ENCODE peak calls at places on chromosome 2, in nine cellular contexts. X is spleen, S is lower lobe of right lung, P is HCT116, D is aorta, A is GM23248, L is small intestine, G is gastrocnemius medialis, E is tibial nerve. R is an unnamed sample. For H3K4me1, the result is how much of the 10 kb centered on the place peaks cover.

GRCh38 chr2:206820755-206821154 is 55.3 kb downstream of the FASTKD2 start:
- DNase-seq in G (no peak), X (no peak), E (no peak), A (no peak), S (no peak), P (no peak), D (no peak), L (no peak), R (no peak)

GRCh38 chr2:58133395-58133794 is 86.8 kb downstream of the VRK2 start:
- DNase-seq in X (no peak), P (no peak), D (no peak), A (peak), E (no peak), S (no peak), L (no peak), G (no peak), R (no peak)

GRCh38 chr2:20565623-20566236 is 85.2 kb downstream of the HS1BP3 start:
- DNase-seq in X (no peak), D (peak), E (no peak), A (no peak), P (no peak), L (no peak), G (no peak), S (no peak), R (no peak)

GRCh38 chr2:117960231-117960630 is 53.6 kb downstream of the CCDC93 start:
- DNase-seq in D (no peak), G (no peak), P (no peak), L (no peak), S (no peak), E (no peak), A (peak), X (no peak), R (no peak)

GRCh38 chr2:41735446-41735845 is 312.4 kb upstream of the PKDCC start:
- DNase-seq in S (no peak), A (peak), G (no peak), P (no peak), L (no peak), D (no peak), X (no peak), E (no peak), R (no peak)

GRCh38 chr2:236711440-236711839 is 141.8 kb downstream of the ACKR3 start:
- DNase-seq in L (no peak), P (no peak), G (peak), A (peak), D (peak), S (no peak), X (peak), E (peak), R (peak)

GRCh38 chr2:42835577-42836371 is 43.4 kb upstream of the HAAO start:
- DNase-seq in A (peak), D (no peak), P (no peak), E (peak), S (no peak), G (peak), X (no peak), L (no peak), R (no peak)

GRCh38 chr2:178484245-178485041 is 4.2 kb downstream of the PLEKHA3 start:
- DNase-seq in L (peak), X (no peak), S (no peak), G (no peak), D (no peak), P (no peak), A (peak), E (peak), R (peak)

GRCh38 chr2:161019311-161019710 is 140.9 kb upstream of the TANK start:
- DNase-seq in P (no peak), X (no peak), S (no peak), L (no peak), D (no peak), A (no peak), E (no peak), G (no peak), R (no peak)

GRCh38 chr2:20618468-20618885 is 32.4 kb downstream of the HS1BP3 start:
- DNase-seq in P (no peak), S (peak), L (no peak), X (no peak), D (peak), E (no peak), G (peak), A (peak), R (peak)

GRCh38 chr2:180001726-180002125 is 5.4 kb downstream of the CWC22 start:
- DNase-seq in L (no peak), P (no peak), S (no peak), X (no peak), D (no peak), A (no peak), G (no peak), E (no peak), R (no peak)

GRCh38 chr2:81576713-81577112 is 1272.2 kb upstream of the LRRTM1 start:
- DNase-seq in L (no peak), E (no peak), P (no peak), X (no peak), D (no peak), S (no peak), A (no peak), G (no peak), R (no peak)

GRCh38 chr2:2767837-2768236 is 436.8 kb upstream of the MYT1L start:
- DNase-seq in E (no peak), L (no peak), G (no peak), P (no peak), X (no peak), A (no peak), S (no peak), D (no peak), R (no peak)

GRCh38 chr2:2768476-2768875 is 437.4 kb upstream of the MYT1L start:
- DNase-seq in X (no peak), D (no peak), L (no peak), A (no peak), P (no peak), G (no peak), E (no peak), S (no peak), R (no peak)

GRCh38 chr2:2765839-2766495 is 434.9 kb upstream of the MYT1L start:
- DNase-seq in P (no peak), S (no peak), L (no peak), A (no peak), E (no peak), G (no peak), X (no peak), D (no peak), R (no peak)

GRCh38 chr2:2771721-2772411 is 440.8 kb upstream of the MYT1L start:
- DNase-seq in X (peak), A (no peak), G (no peak), S (no peak), D (no peak), L (no peak), E (no peak), P (no peak), R (no peak)

DNA sequence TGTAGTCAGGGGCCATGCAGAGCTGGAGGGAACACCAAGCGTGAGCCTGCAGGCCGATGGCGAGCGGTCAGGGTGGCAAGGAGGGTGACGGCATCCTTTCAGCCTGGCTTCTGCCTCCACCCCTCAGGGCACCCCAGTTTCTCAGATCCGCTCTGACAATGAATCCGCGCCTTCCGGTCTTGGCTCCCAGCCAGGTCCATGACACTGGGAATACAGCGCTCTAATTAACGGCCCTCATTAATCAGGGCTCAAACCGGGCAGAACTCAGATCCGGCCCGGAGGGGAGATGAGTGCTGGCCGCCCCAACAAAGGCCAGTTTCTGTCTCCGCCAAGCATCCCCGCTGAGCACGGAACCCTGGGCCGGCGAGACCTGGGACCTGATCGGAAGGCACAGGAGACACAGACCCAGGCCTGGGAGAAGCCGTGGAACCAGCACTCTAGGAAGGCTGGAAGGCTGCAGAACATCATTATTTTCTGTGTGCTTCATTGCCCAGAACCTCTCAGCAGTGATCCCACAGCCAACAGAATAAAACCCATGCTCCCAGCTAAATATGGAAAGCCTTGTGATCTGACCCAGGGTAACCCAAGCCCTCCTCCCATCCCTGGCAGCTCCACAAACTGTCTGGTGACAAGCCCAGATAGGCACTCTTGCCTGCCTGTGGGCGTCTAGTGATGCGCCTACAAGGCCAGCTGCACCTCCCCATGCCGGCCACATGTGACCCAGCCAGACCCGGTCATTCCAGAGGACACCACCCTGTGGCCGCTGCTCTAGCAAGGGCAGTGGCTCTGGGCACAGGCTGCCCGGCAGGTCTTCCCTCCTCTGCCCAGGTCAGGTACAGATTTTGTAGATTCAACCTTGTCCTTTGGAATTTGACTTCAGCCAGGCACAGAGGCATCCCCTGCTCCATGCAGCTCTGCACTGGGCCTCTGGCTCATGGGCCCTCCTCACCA is 438.7 kb upstream of the MYT1L start:
- DNase-seq in A (no peak), P (no peak), X (peak), E (no peak), S (no peak), L (no peak), G (peak), D (no peak), R (peak)
- H3K4me3 ChIP-seq in A (no peak), P (no peak), X (no peak), E (no peak), S (no peak), L (no peak), G (peak), D (no peak), R (no peak)

DNA sequence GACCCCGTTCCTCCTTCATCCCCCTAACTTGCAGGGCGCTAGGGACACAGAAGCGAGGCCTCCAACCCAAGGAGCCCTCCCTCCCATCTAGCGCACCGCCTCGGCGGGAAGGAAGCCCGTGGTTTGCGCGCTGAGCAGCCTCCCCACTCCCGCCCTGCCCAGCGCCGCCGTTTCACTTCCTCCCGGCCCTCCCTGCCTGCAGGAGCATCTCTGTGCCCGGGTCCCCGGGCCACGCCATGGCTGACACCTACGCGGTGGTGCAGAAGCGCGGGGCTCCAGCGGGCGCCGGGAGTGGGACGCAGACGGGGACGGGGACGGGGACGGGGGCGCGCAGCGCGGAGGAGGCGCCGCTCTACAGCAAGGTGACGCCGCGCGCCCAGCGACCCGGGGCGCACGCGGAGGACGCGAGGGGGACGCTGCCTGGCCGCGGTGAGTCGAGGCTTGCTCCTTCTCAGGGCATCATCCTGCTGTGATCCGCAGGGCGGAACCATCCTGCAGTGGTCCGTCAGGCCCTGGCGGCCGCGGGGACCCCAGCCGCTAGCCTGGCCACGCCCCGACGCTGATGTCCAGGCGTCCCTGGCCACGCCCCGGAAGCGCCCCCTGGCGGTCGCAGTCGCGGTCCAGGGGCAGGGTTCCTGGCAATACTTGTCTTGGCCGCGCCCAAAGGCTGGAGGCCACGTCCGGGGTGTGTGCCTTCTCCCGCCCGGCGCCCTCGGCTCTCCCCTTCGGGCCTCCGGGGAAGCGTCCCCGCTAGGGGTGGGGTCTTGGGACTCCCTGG is 16.4 kb downstream of the PTPN18 start:
- DNase-seq in X (peak), P (peak), A (peak), E (peak), D (peak), L (peak), S (peak), G (peak), R (peak)
- H3K4me1 ChIP-seq in X (half or more), P (under half), A (under half), E (under half), D (under half), L (under half), S (half or more), G (under half), R (under half)

GRCh38 chr2:878245-878930 is 72.3 kb upstream of the SNTG2 start:
- DNase-seq in E (no peak), L (no peak), A (no peak), D (no peak), X (no peak), P (no peak), G (no peak), S (no peak), R (no peak)
- H3K27ac ChIP-seq in E (no peak), L (no peak), A (no peak), D (no peak), X (no peak), P (no peak), G (no peak), S (no peak), R (no peak)

GRCh38 chr2:28898048-28898447 is 3.6 kb downstream of the WDR43 start:
- DNase-seq in E (no peak), L (no peak), P (no peak), D (no peak), G (no peak), S (no peak), X (no peak), A (no peak), R (no peak)
- H3K4me3 ChIP-seq in E (no peak), L (no peak), P (no peak), D (no peak), G (no peak), S (no peak), X (no peak), A (no peak), R (no peak)

DNA sequence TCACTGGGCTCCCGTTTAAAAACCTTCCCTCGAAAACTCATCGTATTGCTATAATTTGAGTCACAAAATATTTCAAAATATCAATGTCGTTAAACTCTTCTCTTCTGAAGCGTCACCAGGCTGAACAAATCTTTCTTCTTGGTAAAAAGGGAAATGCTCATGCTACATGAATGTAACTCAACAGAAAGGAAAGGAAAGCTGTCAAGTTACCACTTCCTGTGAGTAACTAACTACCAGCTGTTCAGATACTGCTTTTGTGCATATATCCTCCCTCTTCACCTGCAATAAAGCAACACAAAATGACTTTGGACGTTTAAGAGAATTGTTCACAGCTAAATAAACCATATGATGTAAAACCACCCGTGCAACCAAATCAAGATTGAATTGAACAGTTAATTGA is 95.4 kb downstream of the DOCK10 start:
- DNase-seq in A (peak), P (no peak), L (peak), X (no peak), E (no peak), S (no peak), G (no peak), D (no peak), R (no peak)
- H3K4me1 ChIP-seq in A (under half), P (under half), L (under half), X (half or more), E (under half), S (under half), G (under half), D (under half), R (under half)

GRCh38 chr2:239253705-239254104 is 147.1 kb downstream of the HDAC4 start:
- DNase-seq in L (no peak), G (peak), D (peak), X (peak), A (no peak), E (no peak), S (no peak), P (no peak), R (no peak)
- H3K27ac ChIP-seq in L (no peak), G (peak), D (no peak), X (peak), A (no peak), E (peak), S (peak), P (no peak), R (peak)

GRCh38 chr2:200614249-200614648 is 28.4 kb downstream of the AOX1 start:
- DNase-seq in P (no peak), A (peak), S (no peak), D (no peak), X (no peak), L (no peak), G (no peak), E (no peak), R (no peak)

GRCh38 chr2:200604571-200605255 is 18.9 kb downstream of the AOX1 start:
- DNase-seq in E (no peak), L (no peak), G (no peak), X (no peak), P (no peak), A (peak), S (no peak), D (no peak), R (no peak)

GRCh38 chr2:200613692-200614091 is 27.9 kb downstream of the AOX1 start:
- DNase-seq in X (no peak), G (no peak), D (no peak), S (no peak), E (no peak), P (no peak), L (no peak), A (no peak), R (no peak)

GRCh38 chr2:200608341-200609026 is 22.7 kb downstream of the AOX1 start:
- DNase-seq in D (no peak), X (no peak), E (no peak), S (no peak), L (no peak), A (no peak), P (no peak), G (no peak), R (no peak)

DNA sequence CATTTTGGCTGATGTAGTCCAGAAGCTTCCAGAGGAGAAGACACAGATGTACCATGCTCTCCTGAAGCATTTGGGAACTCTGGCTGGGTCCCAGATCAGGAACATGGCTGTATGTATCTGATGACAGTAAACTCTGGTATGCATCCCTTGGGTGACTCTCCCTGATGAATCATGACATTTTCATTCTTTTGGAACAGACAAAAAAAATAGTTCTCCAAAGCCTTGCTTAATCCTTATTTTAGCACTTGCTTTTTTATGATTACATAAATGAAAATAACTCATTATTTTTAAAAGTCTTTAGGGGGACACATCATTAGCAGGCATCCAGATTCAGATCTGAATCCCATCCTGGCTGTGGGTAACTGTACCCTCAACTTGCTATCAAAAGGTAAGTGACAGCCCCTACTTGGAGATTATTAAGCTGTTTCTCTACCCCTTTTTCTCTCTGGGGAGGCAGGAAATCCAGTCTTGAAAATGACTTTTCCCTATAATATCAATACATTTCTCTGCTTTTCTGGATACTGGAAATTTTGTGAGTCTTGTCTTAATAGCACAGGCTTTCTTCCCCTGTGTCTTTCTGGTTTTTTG is 23.3 kb downstream of the AOX1 start:
- DNase-seq in E (peak), P (peak), S (no peak), G (peak), D (no peak), X (no peak), A (peak), L (no peak), R (peak)
- H3K4me3 ChIP-seq in E (no peak), P (no peak), S (no peak), G (no peak), D (no peak), X (no peak), A (peak), L (no peak), R (no peak)

R was measured in right cardiac atrium.